ENCODE peak calls at places on chromosome 9, in seven cellular contexts. One of them, this sample, is unnamed.

GRCh38 chr9:38362912-38363588 is 29.5 kb upstream of the ALDH1B1 start:
- DNase-seq in OCI-LY7: peak
- DNase-seq in cardiac fibroblast: peak
- DNase-seq in GM12864: no peak
- DNase-seq in fibroblast of lung: peak
- DNase-seq in lung: peak
- DNase-seq in esophagus squamous epithelium: peak
- DNase-seq in this sample: peak

GRCh38 chr9:95023217-95024003 is 294.1 kb downstream of the FANCC start:
- DNase-seq in esophagus squamous epithelium: no peak
- DNase-seq in GM12864: no peak
- DNase-seq in fibroblast of lung: peak
- DNase-seq in lung: no peak
- DNase-seq in OCI-LY7: no peak
- DNase-seq in cardiac fibroblast: peak
- DNase-seq in this sample: no peak

GRCh38 chr9:94554439-94555331 is at the start of gene PCAT7:
- DNase-seq in GM12864: peak
- DNase-seq in esophagus squamous epithelium: no peak
- DNase-seq in cardiac fibroblast: peak
- DNase-seq in fibroblast of lung: peak
- DNase-seq in OCI-LY7: peak
- DNase-seq in lung: peak
- DNase-seq in this sample: peak

GRCh38 chr9:31608413-31608812 is 776.0 kb upstream of the ACO1 start:
- DNase-seq in fibroblast of lung: peak
- DNase-seq in esophagus squamous epithelium: no peak
- DNase-seq in lung: no peak
- DNase-seq in OCI-LY7: no peak
- DNase-seq in GM12864: no peak
- DNase-seq in cardiac fibroblast: peak
- DNase-seq in this sample: no peak

GRCh38 chr9:9389904-9390303 is 1222.9 kb downstream of the PTPRD start:
- DNase-seq in OCI-LY7: no peak
- DNase-seq in fibroblast of lung: no peak
- DNase-seq in esophagus squamous epithelium: no peak
- DNase-seq in cardiac fibroblast: no peak
- DNase-seq in lung: no peak
- DNase-seq in GM12864: no peak
- DNase-seq in this sample: no peak

GRCh38 chr9:129584136-129584535 is 36.8 kb downstream of the C9orf50 start:
- DNase-seq in lung: peak
- DNase-seq in OCI-LY7: peak
- DNase-seq in fibroblast of lung: peak
- DNase-seq in cardiac fibroblast: peak
- DNase-seq in esophagus squamous epithelium: no peak
- DNase-seq in GM12864: peak
- DNase-seq in this sample: peak

GRCh38 chr9:126261584-126262356 is 64.9 kb upstream of the MVB12B start:
- DNase-seq in fibroblast of lung: no peak
- DNase-seq in OCI-LY7: no peak
- DNase-seq in lung: no peak
- DNase-seq in cardiac fibroblast: no peak
- DNase-seq in esophagus squamous epithelium: no peak
- DNase-seq in GM12864: no peak
- DNase-seq in this sample: no peak

GRCh38 chr9:37026936-37027581 is 7.0 kb downstream of the PAX5 start:
- DNase-seq in fibroblast of lung: no peak
- DNase-seq in OCI-LY7: peak
- DNase-seq in esophagus squamous epithelium: no peak
- DNase-seq in cardiac fibroblast: no peak
- DNase-seq in lung: no peak
- DNase-seq in GM12864: no peak
- DNase-seq in this sample: no peak

GRCh38 chr9:134052491-134052890 is 15.3 kb downstream of the BRD3 start:
- DNase-seq in esophagus squamous epithelium: no peak
- DNase-seq in fibroblast of lung: no peak
- DNase-seq in lung: no peak
- DNase-seq in GM12864: no peak
- DNase-seq in cardiac fibroblast: no peak
- DNase-seq in OCI-LY7: no peak
- DNase-seq in this sample: no peak

DNA sequence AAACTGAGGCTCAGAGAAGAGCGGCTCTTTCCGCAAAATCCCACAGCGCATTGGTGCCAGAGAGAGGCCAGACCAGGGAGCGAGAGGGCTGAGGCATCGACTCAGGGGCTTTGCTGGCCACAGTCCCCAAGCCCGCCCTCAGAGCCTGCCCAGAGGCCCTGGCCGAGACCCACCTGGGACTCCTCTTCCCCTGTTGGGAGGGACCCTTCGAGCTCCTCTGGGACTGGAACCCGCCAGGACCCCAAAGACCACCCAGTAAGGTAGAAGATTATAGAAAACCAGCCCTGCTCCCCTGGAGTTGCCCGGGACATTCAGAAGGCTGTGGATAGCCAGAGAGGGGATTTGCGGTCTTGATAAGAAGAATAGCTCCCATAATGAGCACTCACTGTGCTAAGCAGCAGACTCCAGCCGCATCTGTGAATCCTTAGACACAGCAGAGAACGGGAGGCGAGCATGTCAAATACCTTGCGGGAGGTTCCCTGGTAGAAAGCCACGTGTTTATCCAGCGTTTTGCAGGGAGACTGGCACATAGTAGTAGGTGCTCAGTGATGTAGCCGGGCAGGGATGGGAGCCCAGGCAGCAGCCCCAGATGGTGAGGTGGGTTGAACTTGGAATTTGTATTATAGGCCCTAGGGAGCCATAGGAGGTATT is 651 bp upstream of the AK1 start:
- DNase-seq in fibroblast of lung: no peak
- DNase-seq in esophagus squamous epithelium: no peak
- DNase-seq in OCI-LY7: no peak
- DNase-seq in lung: no peak
- DNase-seq in GM12864: no peak
- DNase-seq in cardiac fibroblast: no peak
- DNase-seq in this sample: no peak
- H3K4me3 ChIP-seq in fibroblast of lung: peak
- H3K4me3 ChIP-seq in esophagus squamous epithelium: peak
- H3K4me3 ChIP-seq in OCI-LY7: no peak
- H3K4me3 ChIP-seq in lung: no peak
- H3K4me3 ChIP-seq in GM12864: no peak
- H3K4me3 ChIP-seq in cardiac fibroblast: peak
- H3K4me3 ChIP-seq in this sample: peak

GRCh38 chr9:113620016-113620376 is 156.5 kb downstream of the RGS3 start:
- DNase-seq in esophagus squamous epithelium: no peak
- DNase-seq in cardiac fibroblast: no peak
- DNase-seq in GM12864: no peak
- DNase-seq in fibroblast of lung: no peak
- DNase-seq in OCI-LY7: no peak
- DNase-seq in lung: no peak
- DNase-seq in this sample: no peak

GRCh38 chr9:113622038-113622437 is 158.5 kb downstream of the RGS3 start:
- DNase-seq in lung: no peak
- DNase-seq in fibroblast of lung: no peak
- DNase-seq in GM12864: no peak
- DNase-seq in OCI-LY7: no peak
- DNase-seq in cardiac fibroblast: no peak
- DNase-seq in esophagus squamous epithelium: no peak
- DNase-seq in this sample: no peak

GRCh38 chr9:113621309-113621791 is 157.8 kb downstream of the RGS3 start:
- DNase-seq in fibroblast of lung: peak
- DNase-seq in lung: no peak
- DNase-seq in cardiac fibroblast: peak
- DNase-seq in esophagus squamous epithelium: no peak
- DNase-seq in OCI-LY7: no peak
- DNase-seq in GM12864: no peak
- DNase-seq in this sample: no peak

GRCh38 chr9:113619156-113619861 is 155.8 kb downstream of the RGS3 start:
- DNase-seq in GM12864: no peak
- DNase-seq in OCI-LY7: no peak
- DNase-seq in lung: no peak
- DNase-seq in esophagus squamous epithelium: no peak
- DNase-seq in fibroblast of lung: no peak
- DNase-seq in cardiac fibroblast: no peak
- DNase-seq in this sample: no peak

DNA sequence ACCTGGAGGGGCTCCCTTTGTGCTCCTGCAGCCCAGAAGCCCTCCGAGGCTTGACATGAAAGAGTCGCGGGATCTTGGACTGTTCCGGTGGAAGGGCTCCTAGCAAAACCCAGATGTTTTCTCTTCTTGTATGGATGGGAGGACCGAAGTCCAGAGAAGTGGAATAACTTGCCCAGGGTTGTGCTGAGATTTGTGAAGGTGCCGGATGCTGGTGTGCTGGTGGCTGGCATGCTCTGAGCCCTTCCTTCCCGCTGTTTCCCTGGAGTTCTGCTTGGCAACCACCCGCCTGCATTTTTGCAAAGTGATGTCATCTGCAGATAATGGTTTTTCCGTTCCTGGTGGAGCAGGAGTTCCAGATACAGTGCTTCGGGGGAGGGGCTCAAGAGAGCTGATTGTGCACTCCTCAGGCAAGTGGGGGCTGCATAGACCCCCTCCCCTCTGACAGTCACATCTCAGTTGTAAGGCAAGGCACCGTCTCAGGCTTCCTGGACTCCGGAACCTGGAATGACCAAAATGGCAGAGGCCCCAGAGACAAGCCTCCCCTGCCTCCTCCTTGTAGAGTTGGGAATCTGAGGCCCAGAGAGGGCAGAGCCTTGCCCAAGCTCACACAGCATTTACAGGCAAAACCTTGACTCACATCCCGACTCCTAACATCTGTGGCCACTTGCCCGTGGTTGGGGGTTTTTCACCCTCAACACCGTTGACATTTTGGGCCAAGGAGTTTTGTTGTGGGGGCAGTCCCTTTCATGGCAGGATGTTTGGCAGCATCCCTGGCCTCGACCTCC is 157.0 kb downstream of the RGS3 start:
- DNase-seq in GM12864: no peak
- DNase-seq in cardiac fibroblast: peak
- DNase-seq in lung: peak
- DNase-seq in fibroblast of lung: peak
- DNase-seq in OCI-LY7: no peak
- DNase-seq in esophagus squamous epithelium: no peak
- DNase-seq in this sample: peak
- H3K4me3 ChIP-seq in GM12864: no peak
- H3K4me3 ChIP-seq in cardiac fibroblast: no peak
- H3K4me3 ChIP-seq in lung: no peak
- H3K4me3 ChIP-seq in fibroblast of lung: no peak
- H3K4me3 ChIP-seq in OCI-LY7: no peak
- H3K4me3 ChIP-seq in esophagus squamous epithelium: peak
- H3K4me3 ChIP-seq in this sample: peak

GRCh38 chr9:106918825-106919509 is 56.0 kb downstream of the ZNF462 start:
- DNase-seq in cardiac fibroblast: no peak
- DNase-seq in fibroblast of lung: no peak
- DNase-seq in lung: no peak
- DNase-seq in OCI-LY7: no peak
- DNase-seq in GM12864: no peak
- DNase-seq in esophagus squamous epithelium: no peak
- DNase-seq in this sample: no peak
- H3K4me3 ChIP-seq in cardiac fibroblast: no peak
- H3K4me3 ChIP-seq in fibroblast of lung: no peak
- H3K4me3 ChIP-seq in lung: no peak
- H3K4me3 ChIP-seq in OCI-LY7: no peak
- H3K4me3 ChIP-seq in GM12864: no peak
- H3K4me3 ChIP-seq in esophagus squamous epithelium: no peak
- H3K4me3 ChIP-seq in this sample: no peak

GRCh38 chr9:73233359-73233758 is 81.7 kb downstream of the ANXA1 start:
- DNase-seq in cardiac fibroblast: no peak
- DNase-seq in GM12864: no peak
- DNase-seq in OCI-LY7: no peak
- DNase-seq in esophagus squamous epithelium: no peak
- DNase-seq in lung: no peak
- DNase-seq in fibroblast of lung: no peak
- DNase-seq in this sample: no peak

GRCh38 chr9:73223594-73223993 is 71.9 kb downstream of the ANXA1 start:
- DNase-seq in cardiac fibroblast: no peak
- DNase-seq in esophagus squamous epithelium: no peak
- DNase-seq in lung: no peak
- DNase-seq in GM12864: no peak
- DNase-seq in OCI-LY7: no peak
- DNase-seq in fibroblast of lung: no peak
- DNase-seq in this sample: no peak

GRCh38 chr9:73231203-73231602 is 79.5 kb downstream of the ANXA1 start:
- DNase-seq in lung: no peak
- DNase-seq in fibroblast of lung: no peak
- DNase-seq in GM12864: no peak
- DNase-seq in esophagus squamous epithelium: no peak
- DNase-seq in cardiac fibroblast: no peak
- DNase-seq in OCI-LY7: no peak
- DNase-seq in this sample: no peak

GRCh38 chr9:73230257-73230656 is 78.6 kb downstream of the ANXA1 start:
- DNase-seq in lung: no peak
- DNase-seq in esophagus squamous epithelium: no peak
- DNase-seq in fibroblast of lung: peak
- DNase-seq in OCI-LY7: no peak
- DNase-seq in cardiac fibroblast: no peak
- DNase-seq in GM12864: no peak
- DNase-seq in this sample: no peak

GRCh38 chr9:73229543-73229942 is 77.9 kb downstream of the ANXA1 start:
- DNase-seq in GM12864: no peak
- DNase-seq in cardiac fibroblast: no peak
- DNase-seq in lung: no peak
- DNase-seq in esophagus squamous epithelium: no peak
- DNase-seq in OCI-LY7: no peak
- DNase-seq in fibroblast of lung: no peak
- DNase-seq in this sample: no peak
- H3K4me3 ChIP-seq in GM12864: no peak
- H3K4me3 ChIP-seq in cardiac fibroblast: no peak
- H3K4me3 ChIP-seq in lung: no peak
- H3K4me3 ChIP-seq in esophagus squamous epithelium: no peak
- H3K4me3 ChIP-seq in OCI-LY7: no peak
- H3K4me3 ChIP-seq in fibroblast of lung: no peak
- H3K4me3 ChIP-seq in this sample: no peak